ENCODE peak calls at places on chromosomes 6 and 20, in eight cellular contexts. B, C, X, W, O, H, G and P are unnamed samples.

GRCh38 chr20:17343631-17344447 is 117.0 kb downstream of the PCSK2 start:
- DNase-seq in H (no peak), G (no peak), C (no peak), B (no peak), W (no peak), O (no peak), X (no peak), P (no peak)

GRCh38 chr20:59221049-59221748 is 57.6 kb downstream of the ZNF831 start:
- DNase-seq in O (no peak), C (no peak), X (no peak), W (no peak), B (no peak), G (peak), H (no peak), P (no peak)

GRCh38 chr20:59165389-59165785 is 1.8 kb downstream of the ZNF831 start:
- DNase-seq in B (no peak), W (no peak), X (no peak), G (no peak), H (no peak), O (no peak), C (no peak), P (no peak)

GRCh38 chr6:89008763-89009374 is 45.5 kb upstream of the RNGTT start:
- DNase-seq in O (no peak), X (no peak), B (no peak), W (no peak), G (no peak), H (no peak), C (no peak), P (no peak)

GRCh38 chr6:151432650-151433049 is 19.3 kb downstream of the RMND1 start:
- DNase-seq in W (no peak), H (no peak), X (no peak), C (no peak), O (no peak), B (no peak), G (no peak), P (no peak)

GRCh38 chr6:16505711-16506362 is 255.4 kb downstream of the ATXN1 start:
- DNase-seq in O (no peak), B (no peak), H (no peak), G (peak), X (no peak), C (no peak), W (no peak), P (no peak)

GRCh38 chr6:26594730-26595632 is 1.8 kb upstream of the ABT1 start:
- DNase-seq in O (no peak), C (no peak), X (no peak), G (peak), H (peak), W (peak), B (no peak), P (no peak)

GRCh38 chr6:43943781-43944250 is 173.8 kb downstream of the VEGFA start:
- DNase-seq in G (no peak), C (no peak), H (no peak), W (no peak), X (no peak), B (no peak), O (no peak), P (no peak)

GRCh38 chr20:54090230-54091119 is 20.1 kb upstream of the BCAS1 start:
- DNase-seq in O (no peak), B (no peak), H (no peak), G (no peak), X (no peak), W (no peak), C (no peak), P (no peak)

GRCh38 chr20:23029324-23029723 is 5.8 kb upstream of the SSTR4 start:
- DNase-seq in G (no peak), C (no peak), X (no peak), H (no peak), O (no peak), W (no peak), B (no peak), P (no peak)

GRCh38 chr20:11329271-11329670 is 588.4 kb upstream of the BTBD3 start:
- DNase-seq in W (no peak), C (no peak), X (no peak), G (peak), O (no peak), H (no peak), B (no peak), P (no peak)

GRCh38 chr20:37369846-37370245 is 23.9 kb downstream of the SRC start:
- DNase-seq in O (no peak), H (no peak), B (no peak), G (no peak), C (no peak), X (no peak), W (no peak), P (no peak)

GRCh38 chr6:23213193-23213592 is 643.8 kb downstream of the HDGFL1 start:
- DNase-seq in X (no peak), H (peak), O (no peak), B (no peak), G (peak), C (no peak), W (no peak), P (no peak)

GRCh38 chr6:145814035-145814500 is 527 bp downstream of the FBXO30 start:
- DNase-seq in O (no peak), X (peak), B (no peak), W (peak), H (no peak), C (peak), G (peak), P (no peak)

GRCh38 chr6:161548713-161549112 is 274.9 kb upstream of the AGPAT4 start:
- DNase-seq in C (no peak), O (no peak), G (no peak), B (no peak), H (no peak), X (no peak), W (no peak), P (no peak)

GRCh38 chr6:73648166-73648565 is 5.6 kb downstream of the SLC17A5 start:
- DNase-seq in O (no peak), B (no peak), W (no peak), H (no peak), C (no peak), X (no peak), G (peak), P (no peak)

GRCh38 chr6:1481326-1481725 is 92.0 kb downstream of the FOXF2 start:
- DNase-seq in C (no peak), W (no peak), X (no peak), H (peak), G (peak), O (no peak), B (no peak), P (no peak)

GRCh38 chr20:31633339-31633914 is 4.3 kb upstream of the COX4I2 start:
- DNase-seq in O (no peak), C (no peak), B (no peak), X (no peak), G (no peak), W (no peak), H (no peak), P (no peak)

GRCh38 chr20:61262036-61262435 is 10.0 kb downstream of the CDH4 start:
- DNase-seq in H (no peak), G (no peak), O (no peak), W (no peak), X (no peak), C (no peak), B (no peak), P (no peak)

GRCh38 chr20:16451970-16452369 is 121.3 kb downstream of the KIF16B start:
- DNase-seq in B (no peak), G (no peak), O (no peak), C (no peak), W (no peak), X (no peak), H (no peak), P (no peak)

GRCh38 chr20:24735263-24735662 is 213.8 kb upstream of the CST7 start:
- DNase-seq in O (no peak), X (no peak), B (no peak), W (no peak), H (no peak), G (no peak), C (no peak), P (peak)